ENCODE peak calls at places on chromosomes 5 and 9, in nine cellular contexts. R is heart left ventricle, K is right lobe of liver, M is H54, P is lower leg skin, A is IMR-90, E is K562, Z is transverse colon, D is tibial nerve. U is an unnamed sample.

GRCh38 chr9:78035369-78035993 is 3.9 kb upstream of the GNAQ start:
- DNase-seq in M (peak; percentile 78), D (peak; percentile 57), R (peak; percentile 38), P (peak; percentile 63), K (no peak), A (peak; percentile 84), Z (peak; percentile 58), E (peak; percentile 46), U (peak; percentile 77)

GRCh38 chr9:95003694-95004451 is 277.4 kb downstream of the AOPEP start:
- DNase-seq in Z (peak; percentile 70), A (peak; percentile 53), D (peak; percentile 56), E (peak; percentile 57), R (peak; percentile 74), P (no peak), K (no peak), M (peak; percentile 92), U (peak; percentile 65)

GRCh38 chr5:138464018-138464387 is 1.3 kb upstream of the EGR1 start:
- DNase-seq in D (peak; percentile 88), E (peak; percentile 94), M (peak; percentile 86), K (peak; percentile 97), A (peak; percentile 93), P (peak; percentile 90), R (peak; percentile 97), Z (peak; percentile 97), U (peak; percentile 94)

GRCh38 chr5:121138952-121139351 is 674.9 kb downstream of the PRR16 start:
- DNase-seq in E (no peak), M (no peak), K (no peak), D (no peak), R (no peak), A (no peak), P (no peak), Z (no peak), U (no peak)

GRCh38 chr9:126692759-126693427 is 79.2 kb downstream of the LMX1B start:
- DNase-seq in R (peak; percentile 26), D (no peak), E (no peak), M (no peak), K (no peak), Z (no peak), A (no peak), P (no peak), U (no peak)

GRCh38 chr9:131382850-131383729 is 10.8 kb upstream of the PRRC2B start:
- DNase-seq in Z (no peak), E (peak; percentile 4), M (no peak), D (no peak), P (no peak), A (peak; percentile 92), R (peak; percentile 69), K (no peak), U (peak; percentile 53)

GRCh38 chr5:134003064-134003956 is 1.5 kb downstream of the VDAC1 start:
- DNase-seq in M (no peak), E (peak; percentile 29), R (no peak), D (no peak), Z (no peak), P (no peak), K (no peak), A (no peak), U (no peak)

GRCh38 chr9:85994191-85994590 is 53.2 kb downstream of the NAA35 start:
- DNase-seq in K (no peak), A (no peak), D (no peak), E (no peak), M (no peak), Z (no peak), R (no peak), P (no peak), U (no peak)

GRCh38 chr5:180815241-180816031 is 12.8 kb upstream of the MGAT1 start:
- DNase-seq in K (no peak), A (no peak), M (no peak), E (no peak), Z (no peak), R (no peak), D (no peak), P (no peak), U (no peak)
- TF ChIP-seq POLR2A in K (peak; percentile 73), A (no peak), M (no peak), E (no peak), Z (peak; percentile 44), R (peak; percentile 32), D (peak; percentile 30), P (no peak), U (no peak)

GRCh38 chr9:134504106-134504385 is 137.6 kb upstream of the COL5A1 start:
- DNase-seq in P (no peak), A (no peak), D (no peak), M (no peak), Z (no peak), K (no peak), E (no peak), R (no peak), U (no peak)

GRCh38 chr9:134503301-134504105 is 138.1 kb upstream of the COL5A1 start:
- DNase-seq in A (no peak), P (no peak), E (no peak), D (no peak), K (no peak), M (no peak), Z (peak; percentile 6), R (peak; percentile 23), U (no peak)

GRCh38 chr9:134501266-134502181 is 140.1 kb upstream of the COL5A1 start:
- DNase-seq in E (no peak), R (no peak), Z (no peak), K (no peak), D (no peak), A (no peak), P (no peak), M (no peak), U (no peak)

GRCh38 chr9:134500931-134501265 is 140.7 kb upstream of the COL5A1 start:
- DNase-seq in P (no peak), K (no peak), M (no peak), D (no peak), E (no peak), Z (no peak), R (no peak), A (no peak), U (no peak)

DNA sequence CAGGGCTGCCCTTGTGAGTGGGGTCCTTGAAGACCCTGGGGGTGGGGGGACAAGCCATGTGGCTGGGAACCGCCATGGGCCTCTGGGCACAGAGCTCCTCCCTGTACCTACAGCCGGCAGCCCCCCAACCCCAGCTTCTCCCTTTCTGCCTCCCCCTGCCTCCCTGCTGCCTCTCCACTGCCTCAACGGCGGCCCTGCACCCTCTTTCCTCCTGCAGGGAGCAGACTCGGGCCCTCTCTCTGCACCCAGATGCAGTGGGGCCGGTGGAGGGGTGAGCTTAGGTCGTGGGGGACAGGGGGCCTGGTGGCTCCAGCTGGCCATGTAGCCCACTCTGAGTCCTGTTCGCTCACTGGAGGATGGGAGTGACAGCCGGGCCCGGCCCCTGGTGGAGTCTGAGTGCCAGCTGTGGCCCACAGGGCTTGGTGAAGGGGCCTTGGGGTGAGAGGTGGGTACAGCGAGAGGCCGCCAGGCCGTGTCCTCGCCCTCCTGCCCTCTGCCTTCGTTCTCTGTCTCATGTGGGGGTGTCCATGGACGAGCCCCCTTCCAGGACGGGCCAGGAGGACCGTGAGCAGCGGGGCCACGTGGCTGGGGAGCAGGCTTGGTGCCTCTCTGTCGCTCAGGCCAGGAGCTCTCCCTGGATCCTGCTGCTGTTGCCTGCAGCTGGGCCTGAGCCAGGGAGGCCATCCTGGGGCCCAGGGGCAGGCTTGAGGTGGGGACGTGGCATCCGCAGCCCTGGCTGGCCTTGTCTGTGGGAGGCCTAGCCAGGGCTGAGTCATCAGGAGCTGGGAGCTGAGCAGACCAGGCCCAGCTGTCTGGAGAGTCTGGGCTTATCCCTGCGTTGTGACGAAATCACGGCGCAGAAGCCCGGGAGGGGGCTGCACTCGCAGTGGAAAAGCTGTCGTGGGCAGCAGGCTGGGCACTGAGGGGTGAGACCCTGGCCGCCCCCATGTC is 139.1 kb upstream of the COL5A1 start:
- DNase-seq in Z (peak; percentile 42), R (peak; percentile 87), A (peak; percentile 99), M (peak; percentile 100), P (no peak), D (peak; percentile 35), E (peak; percentile 44), K (no peak), U (peak; percentile 83)
- TF ChIP-seq POLR2A in Z (no peak), R (no peak), A (peak; percentile 58), M (peak; percentile 47), P (no peak), D (no peak), E (no peak), K (no peak), U (no peak)

GRCh38 chr9:109500421-109500974 is 2.4 kb upstream of the PTPN3 start:
- DNase-seq in A (no peak), M (no peak), K (no peak), D (no peak), P (no peak), R (no peak), E (no peak), Z (no peak), U (no peak)

GRCh38 chr9:109499061-109499630 is 1.0 kb upstream of the PTPN3 start:
- DNase-seq in E (no peak), M (no peak), R (no peak), A (no peak), Z (no peak), D (no peak), K (no peak), P (no peak), U (no peak)

GRCh38 chr9:109497193-109498165 is 628 bp downstream of the PTPN3 start:
- DNase-seq in K (no peak), Z (peak; percentile 52), E (no peak), D (no peak), P (no peak), R (no peak), A (no peak), M (peak; percentile 84), U (no peak)

GRCh38 chr9:109499631-109500120 is 1.6 kb upstream of the PTPN3 start:
- DNase-seq in M (peak; percentile 95), R (peak; percentile 74), D (no peak), K (peak; percentile 81), E (no peak), P (no peak), A (no peak), Z (peak; percentile 72), U (peak; percentile 46)

DNA sequence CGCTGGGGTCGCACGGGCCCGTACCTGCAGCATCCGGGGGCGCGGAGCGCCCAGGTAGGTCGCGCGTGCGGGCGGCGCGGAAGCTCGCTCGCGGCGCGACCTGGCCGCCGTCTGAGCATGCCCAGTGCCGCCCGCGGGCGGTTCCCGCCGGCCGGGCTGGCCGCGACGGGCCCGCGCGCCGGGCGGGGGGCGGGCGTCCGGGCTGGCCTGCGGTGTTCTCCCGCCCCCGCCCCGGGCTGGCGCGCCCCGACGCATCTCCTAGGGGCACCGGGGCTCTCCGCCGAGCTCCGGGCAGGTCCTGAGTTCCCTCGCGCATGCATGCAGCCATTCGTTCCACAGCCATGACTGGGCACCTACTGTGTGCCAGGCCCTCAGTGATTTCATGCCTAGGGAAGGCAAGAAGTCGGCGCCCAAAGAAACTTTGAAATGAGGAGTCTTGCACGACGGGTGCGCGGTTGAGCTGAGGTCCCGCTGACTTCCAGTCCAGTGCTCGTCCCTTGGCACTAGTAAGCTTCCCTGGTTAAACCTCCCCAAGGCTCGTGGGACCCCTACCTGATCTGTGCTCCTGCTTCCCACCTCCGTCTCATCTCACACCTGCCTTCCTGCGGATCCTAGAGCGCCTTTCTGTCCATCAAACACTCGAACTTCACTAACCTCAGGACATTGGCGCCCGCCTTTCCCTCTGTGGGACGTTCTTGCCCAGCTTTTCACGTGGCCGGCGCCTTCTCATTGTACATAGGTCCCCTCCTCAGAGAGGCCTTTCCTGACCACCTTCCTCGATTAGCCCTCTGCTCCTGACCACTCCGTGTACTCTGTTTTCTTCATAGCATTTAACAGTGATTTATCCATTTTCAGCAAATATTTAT is at the start of gene PTPN3:
- DNase-seq in Z (peak; percentile 22), P (no peak), M (peak; percentile 91), A (no peak), E (no peak), R (no peak), K (peak; percentile 46), D (no peak), U (no peak)
- TF ChIP-seq POLR2A in Z (no peak), P (no peak), M (peak; percentile 44), A (no peak), E (no peak), R (no peak), K (peak; percentile 41), D (no peak), U (no peak)

GRCh38 chr5:147831465-147831864 is at the start of gene SPINK1:
- DNase-seq in D (no peak), E (no peak), R (no peak), K (no peak), Z (peak; percentile 63), A (no peak), M (no peak), P (no peak), U (no peak)
- TF ChIP-seq POLR2A in D (no peak), E (no peak), R (no peak), K (no peak), Z (peak; percentile 31), A (no peak), M (no peak), P (no peak), U (no peak)